ENCODE peak calls at places on chromosome 16, in nine cellular contexts. E is activated CD4-positive, alpha-beta T cell treated with anti-CD3 and anti-CD28 coated beads, Interleukin-2, amount 50 U/mL, for 48 hours; S is esophagus muscularis mucosa; K is HS-5; O is HT1080; R is KBM-7; T is stimulated activated CD4-positive, alpha-beta T cell treated with anti-CD3 and anti-CD28 coated beads, Interleukin-4, amount 100 ng/mL, for 24 hours; L is non-pigmented ciliary epithelial cell; F is globus pallidus. I is an unnamed sample.

GRCh38 chr16:85998868-85999729 is 100.1 kb downstream of the IRF8 start:
- DNase-seq in E (no peak), S (no peak), K (no peak), O (no peak), R (no peak), T (no peak), L (no peak), F (no peak), I (peak; percentile 33)

GRCh38 chr16:89052824-89053724 is 40.6 kb upstream of the ACSF3 start:
- DNase-seq in E (no peak), S (no peak), K (no peak), O (peak; percentile 11), R (peak; percentile 81), T (no peak), L (no peak), F (peak; percentile 22), I (no peak)

GRCh38 chr16:68792465-68793324 is 50.6 kb upstream of the TANGO6 start:
- DNase-seq in E (no peak), S (no peak), K (no peak), O (peak; percentile 15), R (peak; percentile 24), T (no peak), L (peak; percentile 42), F (no peak), I (no peak)

GRCh38 chr16:56401482-56401881 is 23.9 kb downstream of the AMFR start:
- DNase-seq in E (no peak), S (peak; percentile 57), K (no peak), O (no peak), R (peak; percentile 27), T (no peak), L (no peak), F (no peak), I (peak; percentile 75)

GRCh38 chr16:4032768-4033167 is 83.5 kb downstream of the ADCY9 start:
- DNase-seq in E (no peak), S (no peak), K (no peak), O (no peak), R (peak; percentile 84), T (peak; percentile 4), L (no peak), F (no peak), I (no peak)

GRCh38 chr16:68778551-68779231 is 41.6 kb downstream of the CDH1 start:
- DNase-seq in E (no peak), S (no peak), K (no peak), O (no peak), R (no peak), T (no peak), L (no peak), F (no peak), I (peak; percentile 92)

GRCh38 chr16:57694556-57695377 is at the start of gene DRC7:
- DNase-seq in E (peak; percentile 25), S (no peak), K (peak; percentile 6), O (peak; percentile 44), R (peak; percentile 99), T (no peak), L (no peak), F (peak; percentile 48), I (peak; percentile 89)

GRCh38 chr16:23434380-23434779 is 18.6 kb downstream of the COG7 start:
- DNase-seq in E (no peak), S (no peak), K (no peak), O (peak; percentile 43), R (peak; percentile 72), T (peak; percentile 35), L (no peak), F (peak; percentile 63), I (peak; percentile 54)

GRCh38 chr16:85137323-85138072 is 25.2 kb upstream of the CIBAR2 start:
- DNase-seq in E (no peak), S (peak; percentile 97), K (no peak), O (peak; percentile 50), R (no peak), T (no peak), L (no peak), F (peak; percentile 88), I (no peak)

GRCh38 chr16:75074920-75075687 is 41.5 kb downstream of the LDHD start:
- DNase-seq in E (peak; percentile 82), S (no peak), K (no peak), O (peak; percentile 62), R (peak; percentile 99), T (peak; percentile 72), L (no peak), F (no peak), I (no peak)

GRCh38 chr16:69311533-69312388 is 611 bp downstream of the VPS4A start:
- DNase-seq in E (peak; percentile 53), S (no peak), K (no peak), O (peak; percentile 29), R (peak; percentile 56), T (peak; percentile 29), L (no peak), F (no peak), I (peak; percentile 89)

GRCh38 chr16:11016524-11016988 is 72.2 kb downstream of the CLEC16A start:
- DNase-seq in E (no peak), S (no peak), K (no peak), O (no peak), R (no peak), T (no peak), L (no peak), F (no peak), I (no peak)

GRCh38 chr16:66457888-66458287 is 30.8 kb downstream of the BEAN1 start:
- DNase-seq in E (no peak), S (no peak), K (no peak), O (peak; percentile 37), R (no peak), T (no peak), L (no peak), F (no peak), I (peak; percentile 47)

GRCh38 chr16:25481636-25482035 is 210.1 kb upstream of the HS3ST4 start:
- DNase-seq in E (no peak), S (no peak), K (no peak), O (peak; percentile 53), R (no peak), T (no peak), L (no peak), F (no peak), I (peak; percentile 77)

GRCh38 chr16:1501630-1502029 is 8.5 kb downstream of the TELO2 start:
- DNase-seq in E (no peak), S (no peak), K (no peak), O (no peak), R (no peak), T (no peak), L (no peak), F (no peak), I (no peak)

GRCh38 chr16:11042205-11042604 is 97.8 kb downstream of the CLEC16A start:
- DNase-seq in E (no peak), S (no peak), K (no peak), O (no peak), R (no peak), T (no peak), L (no peak), F (no peak), I (no peak)

GRCh38 chr16:23587726-23588125 is 8.4 kb downstream of the NDUFAB1 start:
- DNase-seq in E (no peak), S (no peak), K (peak; percentile 91), O (peak; percentile 10), R (no peak), T (no peak), L (peak; percentile 92), F (no peak), I (no peak)